ENCODE peak calls at places on chromosomes 13 and 19, in seven cellular contexts. One of them, this sample, is unnamed.
A peak's percentile ranks its signal among the peaks of the same experiment; 100 is the strongest.

GRCh38 chr19:46935066-46935663 is 74.4 kb downstream of the ARHGAP35 start:
- DNase-seq in HCT116: no peak
- DNase-seq in WTC11: no peak
- DNase-seq in HepG2: no peak
- DNase-seq in K562: no peak
- DNase-seq in H1: no peak
- DNase-seq in GM12878: no peak
- DNase-seq in this sample: no peak

GRCh38 chr13:41916173-41916954 is 44.5 kb downstream of the VWA8 start:
- DNase-seq in HCT116: no peak
- DNase-seq in WTC11: no peak
- DNase-seq in HepG2: no peak
- DNase-seq in K562: peak; percentile 18
- DNase-seq in H1: no peak
- DNase-seq in GM12878: peak; percentile 89
- DNase-seq in this sample: no peak

GRCh38 chr19:4722671-4723464 is 774 bp downstream of the DPP9 start:
- DNase-seq in HCT116: no peak
- DNase-seq in WTC11: no peak
- DNase-seq in HepG2: no peak
- DNase-seq in K562: no peak
- DNase-seq in H1: no peak
- DNase-seq in GM12878: no peak
- DNase-seq in this sample: no peak

GRCh38 chr13:32036131-32036695 is 4.6 kb downstream of the FRY start:
- DNase-seq in HCT116: no peak
- DNase-seq in WTC11: no peak
- DNase-seq in HepG2: no peak
- DNase-seq in K562: no peak
- DNase-seq in H1: no peak
- DNase-seq in GM12878: no peak
- DNase-seq in this sample: no peak

GRCh38 chr19:4952945-4953344 is 16.0 kb upstream of the KDM4B start:
- DNase-seq in HCT116: no peak
- DNase-seq in WTC11: no peak
- DNase-seq in HepG2: no peak
- DNase-seq in K562: no peak
- DNase-seq in H1: no peak
- DNase-seq in GM12878: no peak
- DNase-seq in this sample: no peak

GRCh38 chr13:32309812-32310706 is 5.1 kb downstream of the ZAR1L start:
- DNase-seq in HCT116: peak; percentile 54
- DNase-seq in WTC11: no peak
- DNase-seq in HepG2: peak; percentile 65
- DNase-seq in K562: peak; percentile 14
- DNase-seq in H1: no peak
- DNase-seq in GM12878: no peak
- DNase-seq in this sample: peak; percentile 47

GRCh38 chr19:38655148-38655824 is 7.8 kb downstream of the ACTN4 start:
- DNase-seq in HCT116: no peak
- DNase-seq in WTC11: no peak
- DNase-seq in HepG2: no peak
- DNase-seq in K562: no peak
- DNase-seq in H1: no peak
- DNase-seq in GM12878: no peak
- DNase-seq in this sample: no peak

GRCh38 chr13:86684402-86684801 is 885.2 kb upstream of the SLITRK6 start:
- DNase-seq in HCT116: no peak
- DNase-seq in WTC11: no peak
- DNase-seq in HepG2: no peak
- DNase-seq in K562: no peak
- DNase-seq in H1: no peak
- DNase-seq in GM12878: no peak
- DNase-seq in this sample: no peak

GRCh38 chr13:23806874-23807522 is 82.2 kb downstream of the MIPEP start:
- DNase-seq in HCT116: no peak
- DNase-seq in WTC11: no peak
- DNase-seq in HepG2: no peak
- DNase-seq in K562: no peak
- DNase-seq in H1: no peak
- DNase-seq in GM12878: no peak
- DNase-seq in this sample: no peak

GRCh38 chr13:52345048-52345447 is 60.9 kb downstream of the THSD1 start:
- DNase-seq in HCT116: no peak
- DNase-seq in WTC11: no peak
- DNase-seq in HepG2: no peak
- DNase-seq in K562: no peak
- DNase-seq in H1: no peak
- DNase-seq in GM12878: no peak
- DNase-seq in this sample: no peak

GRCh38 chr19:16115309-16116039 is 3.8 kb downstream of the RAB8A start:
- DNase-seq in HCT116: no peak
- DNase-seq in WTC11: no peak
- DNase-seq in HepG2: no peak
- DNase-seq in K562: no peak
- DNase-seq in H1: no peak
- DNase-seq in GM12878: no peak
- DNase-seq in this sample: no peak

GRCh38 chr13:49374585-49375290 is 69.1 kb downstream of the CAB39L start:
- DNase-seq in HCT116: no peak
- DNase-seq in WTC11: no peak
- DNase-seq in HepG2: no peak
- DNase-seq in K562: peak; percentile 17
- DNase-seq in H1: no peak
- DNase-seq in GM12878: no peak
- DNase-seq in this sample: no peak

GRCh38 chr19:43533546-43534304 is 737 bp downstream of the ZNF575 start:
- DNase-seq in HCT116: peak; percentile 98
- DNase-seq in WTC11: peak; percentile 98
- DNase-seq in HepG2: peak; percentile 34
- DNase-seq in K562: peak; percentile 99
- DNase-seq in H1: peak; percentile 99
- DNase-seq in GM12878: no peak
- DNase-seq in this sample: peak; percentile 76

GRCh38 chr19:36987091-36987490 is 71.0 kb downstream of the ZNF568 start:
- DNase-seq in HCT116: no peak
- DNase-seq in WTC11: no peak
- DNase-seq in HepG2: no peak
- DNase-seq in K562: no peak
- DNase-seq in H1: no peak
- DNase-seq in GM12878: no peak
- DNase-seq in this sample: no peak

GRCh38 chr13:98722958-98723357 is 29.5 kb downstream of the SLC15A1 start:
- DNase-seq in HCT116: no peak
- DNase-seq in WTC11: no peak
- DNase-seq in HepG2: no peak
- DNase-seq in K562: no peak
- DNase-seq in H1: no peak
- DNase-seq in GM12878: no peak
- DNase-seq in this sample: no peak

GRCh38 chr13:109145631-109146030 is 516.2 kb downstream of the MYO16 start:
- DNase-seq in HCT116: peak; percentile 58
- DNase-seq in WTC11: no peak
- DNase-seq in HepG2: peak; percentile 13
- DNase-seq in K562: peak; percentile 15
- DNase-seq in H1: no peak
- DNase-seq in GM12878: no peak
- DNase-seq in this sample: peak; percentile 20

GRCh38 chr19:2426661-2427322 is 594 bp downstream of the TIMM13 start:
- DNase-seq in HCT116: peak; percentile 16
- DNase-seq in WTC11: peak; percentile 61
- DNase-seq in HepG2: peak; percentile 64
- DNase-seq in K562: peak; percentile 88
- DNase-seq in H1: no peak
- DNase-seq in GM12878: no peak
- DNase-seq in this sample: peak; percentile 70

GRCh38 chr13:32147976-32148375 is 116.4 kb downstream of the FRY start:
- DNase-seq in HCT116: no peak
- DNase-seq in WTC11: no peak
- DNase-seq in HepG2: no peak
- DNase-seq in K562: no peak
- DNase-seq in H1: no peak
- DNase-seq in GM12878: no peak
- DNase-seq in this sample: no peak

GRCh38 chr13:42392180-42392579 is 120.2 kb downstream of the AKAP11 start:
- DNase-seq in HCT116: no peak
- DNase-seq in WTC11: no peak
- DNase-seq in HepG2: no peak
- DNase-seq in K562: no peak
- DNase-seq in H1: no peak
- DNase-seq in GM12878: no peak
- DNase-seq in this sample: no peak

GRCh38 chr13:101751488-101751887 is 299.0 kb downstream of the ITGBL1 start:
- DNase-seq in HCT116: no peak
- DNase-seq in WTC11: no peak
- DNase-seq in HepG2: no peak
- DNase-seq in K562: no peak
- DNase-seq in H1: no peak
- DNase-seq in GM12878: no peak
- DNase-seq in this sample: peak; percentile 3

GRCh38 chr13:23384111-23384510 is 49.4 kb downstream of the SACS start:
- DNase-seq in HCT116: no peak
- DNase-seq in WTC11: no peak
- DNase-seq in HepG2: no peak
- DNase-seq in K562: no peak
- DNase-seq in H1: no peak
- DNase-seq in GM12878: peak; percentile 82
- DNase-seq in this sample: no peak

GRCh38 chr19:27986299-27986698 is 1226.7 kb downstream of the UQCRFS1 start:
- DNase-seq in HCT116: no peak
- DNase-seq in WTC11: no peak
- DNase-seq in HepG2: no peak
- DNase-seq in K562: no peak
- DNase-seq in H1: no peak
- DNase-seq in GM12878: no peak
- DNase-seq in this sample: no peak

GRCh38 chr13:105033999-105034398 is 1501.5 kb downstream of the EFNB2 start:
- DNase-seq in HCT116: no peak
- DNase-seq in WTC11: no peak
- DNase-seq in HepG2: no peak
- DNase-seq in K562: no peak
- DNase-seq in H1: no peak
- DNase-seq in GM12878: no peak
- DNase-seq in this sample: no peak

DNA sequence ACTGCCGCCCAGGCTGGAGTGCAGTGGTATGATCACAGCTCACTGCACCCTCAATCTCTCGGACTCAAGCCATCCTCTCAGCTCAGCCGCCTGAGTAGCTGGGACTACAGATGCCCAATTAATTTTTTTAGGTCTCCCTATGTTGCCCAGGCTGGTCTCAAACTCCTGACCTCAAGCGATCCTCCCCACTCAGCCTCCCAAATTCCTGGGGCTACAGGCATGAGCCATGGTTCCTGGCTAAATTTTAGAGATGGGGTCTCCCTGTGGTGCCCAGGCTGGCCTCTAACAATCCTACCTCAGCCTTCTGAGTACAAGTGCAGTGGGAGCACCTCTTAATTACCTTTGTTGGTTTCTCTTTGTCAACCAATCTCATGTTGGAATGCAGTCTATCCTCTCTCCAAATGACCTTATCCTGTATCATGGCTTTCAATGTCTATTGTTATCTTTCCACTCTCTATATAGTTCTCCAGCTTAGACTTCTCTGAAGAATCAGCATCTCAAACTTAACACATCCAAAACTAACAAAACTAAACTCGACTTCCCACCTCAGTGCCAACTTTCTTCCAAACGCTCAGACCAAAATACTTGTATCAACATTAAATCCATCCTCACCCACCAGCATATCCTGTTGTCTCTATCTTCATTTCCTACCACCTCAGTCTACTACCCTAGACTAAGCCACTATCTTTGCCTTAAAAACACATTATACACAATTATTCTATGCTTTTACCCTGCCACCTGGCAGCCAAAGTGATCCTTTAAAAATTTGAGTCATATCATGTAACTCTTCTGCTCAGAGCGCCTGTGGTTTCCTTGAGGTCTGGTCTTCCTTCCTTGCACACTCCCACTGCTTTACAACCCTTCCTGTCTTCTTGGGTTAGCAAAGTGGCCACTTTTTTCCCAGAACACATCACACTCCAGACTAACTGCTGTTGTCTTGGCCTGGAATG is 6.7 kb downstream of the TPT1 start:
- DNase-seq in HCT116: no peak
- DNase-seq in WTC11: no peak
- DNase-seq in HepG2: no peak
- DNase-seq in K562: no peak
- DNase-seq in H1: no peak
- DNase-seq in GM12878: no peak
- DNase-seq in this sample: no peak
- TF ChIP-seq SP1 in HCT116: no peak
- TF ChIP-seq SP1 in WTC11: no peak
- TF ChIP-seq SP1 in HepG2: no peak
- TF ChIP-seq SP1 in K562: no peak
- TF ChIP-seq SP1 in H1: no peak
- TF ChIP-seq SP1 in GM12878: no peak
- TF ChIP-seq SP1 in this sample: no peak

GRCh38 chr13:19685034-19685433 is 51.6 kb downstream of the MPHOSPH8 start:
- DNase-seq in HCT116: no peak
- DNase-seq in WTC11: no peak
- DNase-seq in HepG2: peak; percentile 10
- DNase-seq in K562: no peak
- DNase-seq in H1: no peak
- DNase-seq in GM12878: no peak
- DNase-seq in this sample: no peak
- TF ChIP-seq SP1 in HCT116: no peak
- TF ChIP-seq SP1 in WTC11: no peak
- TF ChIP-seq SP1 in HepG2: no peak
- TF ChIP-seq SP1 in K562: no peak
- TF ChIP-seq SP1 in H1: no peak
- TF ChIP-seq SP1 in GM12878: no peak
- TF ChIP-seq SP1 in this sample: no peak

DNA sequence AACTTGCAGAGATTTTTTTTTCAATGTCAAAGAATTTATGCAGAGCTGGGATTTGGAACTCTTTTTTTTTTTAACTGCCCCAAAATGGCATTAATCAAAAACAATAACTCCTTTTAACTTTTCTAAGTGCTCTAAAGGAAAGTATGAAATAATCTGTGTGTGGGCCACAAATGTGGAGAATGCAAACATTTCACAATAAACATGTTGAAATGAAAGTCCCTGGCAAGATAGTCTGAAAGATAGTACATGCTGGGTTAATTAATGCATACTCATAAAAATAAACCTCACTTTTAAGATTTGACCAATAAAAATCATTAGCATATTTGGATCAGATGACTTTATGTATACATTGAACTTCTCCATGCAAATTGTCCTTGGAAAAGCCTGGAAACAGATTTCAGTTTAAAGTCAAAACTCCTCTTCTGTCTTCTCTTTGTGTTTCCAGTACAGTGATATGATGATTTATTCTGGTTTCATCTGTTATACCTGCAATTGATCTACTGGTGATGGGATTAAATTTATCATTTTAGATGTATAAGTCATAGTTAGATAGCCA is 30.5 kb upstream of the ZNF536 start:
- DNase-seq in HCT116: no peak
- DNase-seq in WTC11: no peak
- DNase-seq in HepG2: no peak
- DNase-seq in K562: no peak
- DNase-seq in H1: no peak
- DNase-seq in GM12878: no peak
- DNase-seq in this sample: no peak
- TF ChIP-seq SP1 in HCT116: no peak
- TF ChIP-seq SP1 in WTC11: no peak
- TF ChIP-seq SP1 in HepG2: no peak
- TF ChIP-seq SP1 in K562: no peak
- TF ChIP-seq SP1 in H1: no peak
- TF ChIP-seq SP1 in GM12878: no peak
- TF ChIP-seq SP1 in this sample: no peak

GRCh38 chr19:18929311-18929710 is 9.8 kb downstream of the DDX49 start:
- DNase-seq in HCT116: no peak
- DNase-seq in WTC11: no peak
- DNase-seq in HepG2: no peak
- DNase-seq in K562: no peak
- DNase-seq in H1: no peak
- DNase-seq in GM12878: no peak
- DNase-seq in this sample: no peak
- TF ChIP-seq SP1 in HCT116: no peak
- TF ChIP-seq SP1 in WTC11: no peak
- TF ChIP-seq SP1 in HepG2: no peak
- TF ChIP-seq SP1 in K562: no peak
- TF ChIP-seq SP1 in H1: no peak
- TF ChIP-seq SP1 in GM12878: no peak
- TF ChIP-seq SP1 in this sample: no peak

This sample was measured in HEK293T.